ENCODE peak calls at places on chromosome 19, in five cellular contexts. B, V, O, E and T are unnamed samples. For H3K4me1, the result is how much of the 10 kb centered on the place peaks cover.

GRCh38 chr19:39136225-39136940 is 10.8 kb downstream of the PAK4 start:
- ATAC-seq in B (no peak), V (peak), O (no peak), E (no peak), T (no peak)

GRCh38 chr19:7901337-7901736 is 2.3 kb upstream of the MAP2K7 start:
- ATAC-seq in B (no peak), V (no peak), O (no peak), E (no peak), T (no peak)

GRCh38 chr19:53906211-53907192 is 2.6 kb upstream of the CACNG7 start:
- ATAC-seq in B (peak), V (peak), O (peak), E (peak), T (no peak)

GRCh38 chr19:3080281-3080680 is 13.9 kb upstream of the GNA11 start:
- ATAC-seq in B (no peak), V (no peak), O (peak), E (peak), T (peak)

GRCh38 chr19:750640-751423 is at the start of gene MISP:
- ATAC-seq in B (peak), V (peak), O (no peak), E (peak), T (no peak)

GRCh38 chr19:7010722-7011593 is 10.3 kb downstream of the MBD3L2B start:
- ATAC-seq in B (no peak), V (no peak), O (no peak), E (no peak), T (no peak)

GRCh38 chr19:48461651-48461981 is 6.2 kb downstream of the KCNJ14 start:
- ATAC-seq in B (no peak), V (no peak), O (no peak), E (no peak), T (no peak)

GRCh38 chr19:52494518-52494917 is 33.0 kb upstream of the ZNF808 start:
- ATAC-seq in B (peak), V (no peak), O (no peak), E (no peak), T (no peak)

GRCh38 chr19:54806516-54806838 is 3.1 kb downstream of the KIR2DL4 start:
- ATAC-seq in B (no peak), V (no peak), O (no peak), E (no peak), T (no peak)

GRCh38 chr19:342801-343421 is 1.7 kb downstream of the MIER2 start:
- ATAC-seq in B (peak), V (peak), O (peak), E (peak), T (peak)

GRCh38 chr19:38714354-38714778 is 29.9 kb downstream of the CAPN12 start:
- ATAC-seq in B (no peak), V (no peak), O (no peak), E (no peak), T (no peak)

GRCh38 chr19:32902448-32902847 is 32.9 kb upstream of the SLC7A9 start:
- ATAC-seq in B (no peak), V (no peak), O (no peak), E (no peak), T (no peak)

GRCh38 chr19:39518458-39518857 is 3.5 kb downstream of the SELENOV start:
- ATAC-seq in B (no peak), V (peak), O (peak), E (no peak), T (no peak)

GRCh38 chr19:31148671-31149070 is 200.6 kb downstream of the TSHZ3 start:
- ATAC-seq in B (no peak), V (no peak), O (no peak), E (no peak), T (no peak)

GRCh38 chr19:12778020-12778904 is 2.9 kb upstream of the HOOK2 start:
- ATAC-seq in B (peak), V (peak), O (peak), E (peak), T (peak)

GRCh38 chr19:38544569-38545315 is 73.0 kb downstream of the MAP4K1 start:
- ATAC-seq in B (no peak), V (no peak), O (peak), E (no peak), T (no peak)

GRCh38 chr19:18170714-18171255 is 2.8 kb upstream of the IFI30 start:
- ATAC-seq in B (no peak), V (no peak), O (no peak), E (peak), T (peak)
- H3K4me1 ChIP-seq in B (under half), V (under half), O (under half), E (half or more), T (under half)

GRCh38 chr19:21398851-21399250 is 1.9 kb downstream of the ZNF493 start:
- ATAC-seq in B (no peak), V (no peak), O (no peak), E (no peak), T (no peak)

GRCh38 chr19:21396893-21397572 is at the start of gene ZNF493:
- ATAC-seq in B (peak), V (peak), O (peak), E (peak), T (peak)

GRCh38 chr19:21402303-21402985 is 5.5 kb downstream of the ZNF493 start:
- ATAC-seq in B (no peak), V (no peak), O (no peak), E (no peak), T (no peak)
- H3K4me1 ChIP-seq in B (under half), V (under half), O (under half), E (under half), T (under half)

GRCh38 chr19:29293292-29293691 is 80.3 kb upstream of the UQCRFS1 start:
- ATAC-seq in B (no peak), V (no peak), O (no peak), E (no peak), T (no peak)
- H3K4me1 ChIP-seq in B (under half), V (under half), O (under half), E (under half), T (under half)

GRCh38 chr19:49502866-49503581 is 6.8 kb downstream of the RPS11 start:
- ATAC-seq in B (peak), V (peak), O (peak), E (peak), T (peak)
- H3K4me1 ChIP-seq in B (under half), V (under half), O (under half), E (under half), T (under half)

GRCh38 chr19:34141036-34141435 is 31.3 kb upstream of the LSM14A start:
- ATAC-seq in B (no peak), V (no peak), O (no peak), E (no peak), T (no peak)
- H3K4me1 ChIP-seq in B (under half), V (under half), O (under half), E (under half), T (under half)

DNA sequence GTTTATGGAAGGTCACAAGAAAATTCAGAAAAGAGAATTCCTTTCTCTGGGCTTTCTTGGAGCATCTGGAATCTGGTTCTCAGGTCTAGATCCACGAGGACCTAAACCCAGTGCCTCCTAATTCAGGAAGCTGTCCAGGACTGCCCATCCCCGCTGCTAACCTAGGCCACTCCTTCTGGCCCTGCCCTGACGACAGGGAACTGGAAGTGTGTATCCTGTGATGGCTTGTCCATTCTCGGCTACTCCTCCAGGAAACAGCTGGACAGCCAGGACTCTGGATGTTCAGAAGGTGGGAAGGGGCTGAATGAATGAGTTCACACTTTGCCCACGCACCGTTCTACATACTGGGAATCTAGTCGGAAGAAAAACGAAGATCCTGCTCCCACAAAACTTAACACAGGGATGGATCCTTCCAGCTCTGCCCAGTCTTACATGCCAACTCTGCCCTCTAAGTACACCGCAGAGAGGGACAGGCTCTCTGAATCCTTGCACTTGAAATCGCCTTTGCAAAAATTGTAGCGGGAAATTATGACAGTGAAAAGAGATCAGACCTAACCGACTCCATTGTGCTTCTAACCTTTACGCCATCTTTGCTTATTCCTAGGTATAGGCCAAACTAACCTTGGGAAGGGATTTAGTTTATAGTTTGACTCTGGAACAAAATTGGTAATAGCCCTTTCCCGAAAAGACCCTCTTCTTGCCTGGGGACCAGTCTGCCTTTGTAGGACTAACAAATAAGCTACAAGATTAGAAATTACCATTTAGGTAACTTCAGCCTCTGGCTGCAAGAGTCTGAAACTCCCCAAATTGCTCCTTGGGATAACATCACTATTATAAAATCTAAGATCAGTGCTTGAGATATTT is 1.8 kb downstream of the LSM4 start:
- ATAC-seq in B (no peak), V (no peak), O (no peak), E (no peak), T (no peak)
- H3K4me1 ChIP-seq in B (under half), V (under half), O (under half), E (half or more), T (half or more)

GRCh38 chr19:46863818-46864629 is 3.2 kb downstream of the ARHGAP35 start:
- ATAC-seq in B (peak), V (peak), O (no peak), E (peak), T (no peak)

GRCh38 chr19:46862504-46862835 is 1.7 kb downstream of the ARHGAP35 start:
- ATAC-seq in B (no peak), V (no peak), O (no peak), E (no peak), T (no peak)

GRCh38 chr19:46862974-46863632 is 2.3 kb downstream of the ARHGAP35 start:
- ATAC-seq in B (no peak), V (no peak), O (peak), E (no peak), T (no peak)

GRCh38 chr19:46868444-46868843 is 7.6 kb downstream of the ARHGAP35 start:
- ATAC-seq in B (no peak), V (no peak), O (no peak), E (no peak), T (no peak)

DNA sequence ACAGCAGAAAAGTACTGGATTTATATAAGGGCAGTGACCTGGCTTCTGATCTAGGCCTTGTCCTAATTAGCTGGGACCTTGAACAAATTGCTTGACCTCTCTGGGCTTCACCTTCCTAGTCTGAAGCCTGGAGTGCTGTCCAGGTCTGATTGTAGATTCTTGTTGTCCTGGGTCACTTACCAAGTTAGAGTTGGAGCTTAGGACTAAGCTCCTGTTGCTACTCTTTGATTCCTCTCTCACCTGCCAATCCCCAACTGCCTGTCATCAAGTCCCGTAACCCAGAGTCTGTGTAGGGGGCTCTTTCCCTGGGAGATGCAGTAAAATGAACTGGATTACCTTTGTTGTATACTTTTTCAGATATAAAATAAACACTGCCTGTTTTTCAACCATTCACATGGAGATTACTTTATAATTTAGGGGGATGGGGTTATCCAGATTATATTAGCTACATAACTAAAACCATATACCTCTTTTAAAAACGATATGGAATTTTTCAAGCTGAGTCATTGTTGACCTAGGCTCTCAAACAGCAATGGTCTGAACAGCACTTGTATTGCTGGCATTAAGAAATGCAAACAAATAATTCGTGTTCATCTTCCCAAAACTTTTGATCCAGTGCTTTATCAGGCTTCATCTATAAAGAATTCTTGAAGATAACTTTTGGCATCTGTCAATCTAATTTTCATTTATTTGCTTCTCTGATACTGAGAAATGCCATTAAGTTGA is 5.8 kb downstream of the ARHGAP35 start:
- ATAC-seq in B (peak), V (peak), O (no peak), E (peak), T (no peak)
- H3K4me1 ChIP-seq in B (half or more), V (half or more), O (under half), E (half or more), T (under half)

GRCh38 chr19:5762608-5763217 is 21.8 kb downstream of the PRR22 start:
- ATAC-seq in B (no peak), V (no peak), O (no peak), E (no peak), T (no peak)
- H3K4me1 ChIP-seq in B (under half), V (under half), O (under half), E (under half), T (under half)

GRCh38 chr19:35439921-35440320 is 8.1 kb upstream of the FFAR2 start:
- ATAC-seq in B (no peak), V (no peak), O (no peak), E (no peak), T (no peak)

GRCh38 chr19:35438527-35438926 is 9.5 kb upstream of the FFAR2 start:
- ATAC-seq in B (no peak), V (no peak), O (no peak), E (no peak), T (no peak)

GRCh38 chr19:35437152-35437951 is 10.7 kb upstream of the FFAR2 start:
- ATAC-seq in B (no peak), V (no peak), O (no peak), E (peak), T (no peak)

GRCh38 chr19:35433448-35433847 is 14.6 kb upstream of the FFAR2 start:
- ATAC-seq in B (no peak), V (no peak), O (no peak), E (no peak), T (no peak)

DNA sequence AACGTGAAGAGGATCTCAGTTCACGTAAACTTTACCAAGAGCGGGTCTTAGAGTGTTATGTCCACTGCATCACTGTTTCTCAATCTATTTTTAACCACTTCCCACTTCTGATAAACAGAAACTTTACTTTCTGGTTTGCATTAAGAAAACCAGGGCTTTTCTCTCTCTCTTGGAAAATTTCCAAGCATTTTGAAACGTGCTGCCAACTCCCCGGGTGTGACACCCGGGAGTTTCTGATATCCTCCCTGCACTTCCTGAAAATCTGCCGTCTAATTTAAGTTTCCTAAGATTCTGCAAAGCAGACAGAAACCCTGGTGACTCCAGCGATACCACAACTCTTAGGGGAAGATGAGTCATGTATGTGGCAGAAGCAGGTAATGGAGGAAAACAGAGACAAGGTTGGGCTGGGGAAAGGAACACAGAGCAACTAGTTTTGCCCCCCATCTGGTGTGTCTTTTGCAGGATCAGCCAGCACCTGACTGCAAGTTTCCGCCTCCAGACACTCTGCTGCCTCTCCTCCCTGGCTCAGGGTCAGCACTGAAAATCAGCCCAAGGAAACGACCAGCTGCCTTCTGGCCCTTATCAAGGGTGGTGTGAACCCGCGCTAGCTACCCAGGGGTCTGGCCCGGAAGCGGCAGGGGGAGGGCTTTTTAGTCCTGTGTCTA is 11.4 kb upstream of the FFAR2 start:
- ATAC-seq in B (peak), V (peak), O (peak), E (peak), T (peak)
- H3K4me1 ChIP-seq in B (under half), V (under half), O (under half), E (half or more), T (under half)

GRCh38 chr19:41322451-41322850 is 12.5 kb downstream of the CCDC97 start:
- ATAC-seq in B (no peak), V (no peak), O (no peak), E (no peak), T (no peak)
- H3K4me1 ChIP-seq in B (half or more), V (under half), O (half or more), E (half or more), T (half or more)